ENCODE peak calls at places on chromosomes 1 and 21, in nine cellular contexts. S, G, O, R, Q, W, Y, D and F are unnamed samples.

GRCh38 chr1:29825274-29825940 is 589.1 kb downstream of the PTPRU start:
- DNase-seq in G (no peak), Q (no peak), Y (no peak), D (no peak), S (no peak), R (no peak), W (no peak), O (no peak), F (no peak)

GRCh38 chr1:23544444-23545389 is 13.7 kb upstream of the E2F2 start:
- DNase-seq in Y (peak; percentile 86), W (no peak), O (peak; percentile 92), D (peak; percentile 84), Q (peak; percentile 86), G (peak; percentile 74), S (peak; percentile 78), R (peak; percentile 62), F (peak; percentile 55)

GRCh38 chr1:210233216-210233494 is 559 bp downstream of the SERTAD4 start:
- DNase-seq in W (no peak), R (no peak), S (no peak), G (no peak), O (peak; percentile 56), Y (peak; percentile 24), D (no peak), Q (peak; percentile 72), F (no peak)

GRCh38 chr1:84724128-84724860 is 34.0 kb upstream of the SSX2IP start:
- DNase-seq in S (peak; percentile 28), D (peak; percentile 17), W (no peak), R (no peak), O (peak; percentile 54), G (no peak), Q (no peak), Y (no peak), F (peak; percentile 23)

GRCh38 chr1:220887202-220887867 is 8.1 kb downstream of the HLX start:
- DNase-seq in Y (no peak), D (no peak), R (no peak), G (no peak), S (no peak), O (peak; percentile 76), W (no peak), Q (no peak), F (no peak)

GRCh38 chr1:202355944-202356553 is 7.5 kb downstream of the PPP1R12B start:
- DNase-seq in S (no peak), W (no peak), D (no peak), G (no peak), Q (no peak), O (no peak), Y (no peak), R (no peak), F (no peak)

GRCh38 chr1:191963286-191963685 is 195.0 kb upstream of the RGS18 start:
- DNase-seq in Q (no peak), G (no peak), W (no peak), R (peak; percentile 3), O (no peak), Y (peak; percentile 5), S (no peak), D (no peak), F (no peak)

GRCh38 chr1:246497331-246497915 is 9.7 kb downstream of the SMYD3 start:
- DNase-seq in R (peak; percentile 34), Y (peak; percentile 83), W (peak; percentile 66), O (peak; percentile 66), G (no peak), D (peak; percentile 72), Q (no peak), S (peak; percentile 78), F (no peak)

GRCh38 chr1:223754681-223755431 is 42.5 kb downstream of the CAPN2 start:
- DNase-seq in O (no peak), S (no peak), Q (no peak), W (no peak), R (no peak), Y (no peak), G (no peak), D (no peak), F (no peak)

GRCh38 chr1:59494145-59494824 is 197.4 kb downstream of the FGGY start:
- DNase-seq in O (no peak), D (no peak), Q (no peak), Y (peak; percentile 64), G (no peak), W (no peak), R (no peak), S (peak; percentile 34), F (no peak)

GRCh38 chr1:76198452-76198851 is 123.9 kb downstream of the ST6GALNAC3 start:
- DNase-seq in S (no peak), R (no peak), Q (no peak), D (no peak), O (no peak), Y (peak; percentile 1), W (no peak), G (no peak), F (no peak)

GRCh38 chr1:21865943-21866628 is 54.0 kb downstream of the LDLRAD2 start:
- DNase-seq in G (no peak), S (peak; percentile 74), W (no peak), R (no peak), O (peak; percentile 28), Y (no peak), D (peak; percentile 48), Q (no peak), F (peak; percentile 27)

GRCh38 chr1:167795810-167796740 is 74.3 kb downstream of the MPZL1 start:
- DNase-seq in G (no peak), Q (no peak), W (no peak), O (no peak), R (no peak), S (no peak), Y (peak; percentile 71), D (no peak), F (no peak)

GRCh38 chr1:226002667-226003501 is 3.7 kb upstream of the SDE2 start:
- DNase-seq in Y (peak; percentile 67), W (peak; percentile 54), G (peak; percentile 77), S (peak; percentile 91), Q (no peak), R (peak; percentile 62), D (no peak), O (peak; percentile 91), F (no peak)

GRCh38 chr1:245155186-245156040 is 628 bp downstream of the KIF26B start:
- DNase-seq in D (no peak), Y (peak; percentile 38), R (no peak), Q (no peak), W (no peak), G (no peak), O (peak; percentile 65), S (peak; percentile 44), F (peak; percentile 27)

GRCh38 chr1:193183019-193183643 is 3.3 kb downstream of the B3GALT2 start:
- DNase-seq in O (peak; percentile 50), D (peak; percentile 39), W (peak; percentile 38), R (peak; percentile 41), Y (peak; percentile 69), G (no peak), Q (no peak), S (peak; percentile 57), F (no peak)

GRCh38 chr1:2970311-2971145 is 50.7 kb upstream of the ACTRT2 start:
- DNase-seq in Q (peak; percentile 40), O (no peak), D (no peak), W (no peak), R (no peak), S (no peak), Y (no peak), G (no peak), F (peak; percentile 7)

GRCh38 chr1:171983584-171983983 is 142.3 kb downstream of the DNM3 start:
- DNase-seq in Q (no peak), D (no peak), Y (peak; percentile 58), O (no peak), G (no peak), W (no peak), S (peak; percentile 11), R (peak; percentile 21), F (no peak)

GRCh38 chr1:87478231-87478630 is 149.6 kb downstream of the LMO4 start:
- DNase-seq in O (peak; percentile 56), G (no peak), D (no peak), R (no peak), S (peak; percentile 2), Y (peak; percentile 37), W (peak; percentile 10), Q (no peak), F (no peak)

GRCh38 chr1:21149862-21150432 is 26.8 kb downstream of the EIF4G3 start:
- DNase-seq in S (no peak), W (peak; percentile 59), G (no peak), Y (peak; percentile 89), Q (no peak), R (peak; percentile 87), D (no peak), O (peak; percentile 22), F (no peak)

GRCh38 chr1:103424645-103425044 is 100.9 kb upstream of the RNPC3 start:
- DNase-seq in D (no peak), Q (no peak), R (no peak), S (no peak), O (no peak), Y (no peak), W (no peak), G (no peak), F (no peak)

GRCh38 chr1:104073463-104073902 is 323.8 kb downstream of the AMY1C start:
- DNase-seq in G (no peak), R (no peak), O (no peak), D (no peak), W (no peak), S (no peak), Y (peak; percentile 1), Q (peak; percentile 44), F (no peak)

GRCh38 chr1:68010094-68010493 is 40.3 kb downstream of the DIRAS3 start:
- DNase-seq in W (no peak), G (no peak), Y (peak; percentile 60), D (no peak), R (no peak), Q (no peak), S (no peak), O (no peak), F (no peak)
- TF ChIP-seq CTCF in W (peak; percentile 25), G (no peak), Y (peak; percentile 59), D (no peak), R (peak; percentile 34), Q (no peak), S (no peak), O (peak; percentile 35), F (no peak)

GRCh38 chr21:38330671-38331070 is 73.9 kb downstream of the KCNJ15 start:
- DNase-seq in R (no peak), S (no peak), O (no peak), W (no peak), Y (no peak), Q (no peak), D (no peak), G (no peak), F (no peak)
- TF ChIP-seq CTCF in R (no peak), S (no peak), O (no peak), W (no peak), Y (no peak), Q (no peak), D (no peak), G (no peak), F (no peak)

DNA sequence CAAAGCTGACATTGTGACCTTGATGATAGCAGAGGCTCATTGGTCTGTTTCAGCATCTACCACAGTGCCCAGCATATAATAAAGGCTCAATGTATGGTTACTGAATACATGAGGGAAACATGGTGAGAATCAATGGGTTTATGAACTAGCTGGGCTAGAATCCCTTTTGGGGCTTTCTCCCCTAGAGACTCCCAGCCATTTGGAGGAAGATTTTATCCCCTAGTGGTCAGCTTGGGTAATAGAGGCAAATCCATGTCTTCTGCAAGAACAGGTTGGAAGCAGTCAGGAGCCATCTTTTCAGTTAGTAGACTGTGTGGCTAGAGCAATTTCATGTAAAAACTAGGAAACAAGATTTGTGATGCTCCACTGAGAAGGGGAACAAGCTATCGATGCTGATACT is 15.8 kb upstream of the REG4 start:
- DNase-seq in D (no peak), R (no peak), O (peak; percentile 23), S (peak; percentile 23), W (no peak), Q (no peak), G (no peak), Y (peak; percentile 6), F (no peak)
- TF ChIP-seq CTCF in D (peak; percentile 26), R (peak; percentile 22), O (peak; percentile 62), S (peak; percentile 36), W (peak; percentile 51), Q (no peak), G (peak; percentile 25), Y (peak; percentile 44), F (no peak)

GRCh38 chr1:7186382-7187120 is 401.3 kb downstream of the CAMTA1 start:
- DNase-seq in D (no peak), R (no peak), Q (no peak), Y (no peak), G (no peak), S (no peak), W (no peak), O (no peak), F (no peak)
- TF ChIP-seq CTCF in D (no peak), R (no peak), Q (no peak), Y (no peak), G (no peak), S (no peak), W (no peak), O (peak; percentile 22), F (no peak)